ENCODE peak calls at places on chromosomes 5 and 9, in ten cellular contexts. A, P, G, S, L, Y, I, V, H and Q are unnamed samples.

GRCh38 chr9:113950195-113951031 is 74.3 kb downstream of the ZNF618 start:
- DNase-seq in G (no peak), A (no peak), V (no peak), Y (no peak), H (no peak), S (no peak), P (peak), L (no peak), I (no peak), Q (peak)

GRCh38 chr9:123865226-123865625 is 64.7 kb downstream of the DENND1A start:
- DNase-seq in L (no peak), Y (no peak), S (no peak), G (no peak), A (no peak), H (peak), V (no peak), I (no peak), P (no peak), Q (no peak)

GRCh38 chr9:135787776-135788575 is 86.0 kb downstream of the KCNT1 start:
- DNase-seq in Y (no peak), S (no peak), L (no peak), G (no peak), A (no peak), V (no peak), I (no peak), H (no peak), P (no peak), Q (no peak)

GRCh38 chr5:87627360-87627759 is 214.6 kb upstream of the CCNH start:
- DNase-seq in H (no peak), I (no peak), Y (no peak), S (no peak), G (no peak), V (no peak), A (no peak), L (no peak), P (no peak), Q (no peak)

GRCh38 chr5:122493091-122493775 is 181.2 kb downstream of the SNCAIP start:
- DNase-seq in S (no peak), P (no peak), Y (no peak), H (no peak), A (peak), I (no peak), L (peak), G (peak), V (no peak), Q (no peak)

GRCh38 chr5:145943674-145944121 is 7.3 kb downstream of the SH3RF2 start:
- DNase-seq in I (no peak), H (no peak), P (peak), Y (peak), V (no peak), G (peak), L (peak), S (peak), A (peak), Q (no peak)

GRCh38 chr5:175479125-175479881 is 943 bp downstream of the SFXN1 start:
- DNase-seq in S (no peak), P (peak), Y (no peak), G (no peak), I (no peak), V (no peak), A (no peak), L (peak), H (no peak), Q (no peak)

GRCh38 chr9:90900130-90900529 is 98.5 kb downstream of the SYK start:
- DNase-seq in P (no peak), H (peak), S (no peak), A (no peak), V (no peak), Y (peak), I (peak), G (no peak), L (no peak), Q (no peak)

GRCh38 chr5:1931590-1932138 is 48.9 kb upstream of the IRX4 start:
- DNase-seq in G (peak), S (no peak), I (peak), L (no peak), P (no peak), Y (peak), H (peak), V (no peak), A (peak), Q (peak)

GRCh38 chr5:6623941-6624340 is 8.9 kb downstream of the NSUN2 start:
- DNase-seq in A (no peak), P (no peak), H (no peak), G (no peak), Y (no peak), V (no peak), I (no peak), S (no peak), L (no peak), Q (no peak)

GRCh38 chr5:180026320-180026719 is 45.2 kb downstream of the RNF130 start:
- DNase-seq in P (no peak), H (no peak), I (no peak), V (no peak), A (peak), L (no peak), G (peak), Y (no peak), S (peak), Q (no peak)

GRCh38 chr9:1184146-1184545 is 134.0 kb downstream of the DMRT2 start:
- DNase-seq in H (no peak), I (no peak), L (no peak), P (no peak), Y (no peak), V (no peak), G (no peak), S (no peak), A (no peak), Q (no peak)

GRCh38 chr5:951940-952596 is 56.5 kb upstream of the NKD2 start:
- DNase-seq in I (no peak), G (no peak), Y (no peak), L (no peak), H (no peak), V (no peak), A (no peak), S (no peak), P (no peak), Q (no peak)

GRCh38 chr5:179233909-179234562 is 111.2 kb downstream of the ADAMTS2 start:
- DNase-seq in A (peak), L (peak), S (no peak), H (no peak), Y (no peak), G (no peak), V (no peak), P (no peak), I (peak), Q (peak)

GRCh38 chr5:107032629-107033028 is 638.1 kb downstream of the EFNA5 start:
- DNase-seq in H (no peak), Y (no peak), G (no peak), I (no peak), V (no peak), S (no peak), P (no peak), A (no peak), L (no peak), Q (no peak)

GRCh38 chr5:42858709-42859108 is 47.0 kb upstream of the SELENOP start:
- DNase-seq in S (no peak), A (no peak), Y (no peak), I (no peak), H (peak), V (no peak), G (no peak), L (no peak), P (no peak), Q (no peak)

GRCh38 chr9:6134661-6135177 is 80.9 kb upstream of the IL33 start:
- DNase-seq in Y (no peak), G (no peak), V (no peak), I (no peak), A (no peak), H (no peak), L (no peak), P (no peak), S (no peak), Q (no peak)

GRCh38 chr5:96692436-96692835 is 30.3 kb downstream of the CAST start:
- DNase-seq in L (no peak), G (no peak), A (no peak), H (no peak), Y (no peak), P (no peak), I (no peak), S (peak), V (no peak), Q (no peak)

GRCh38 chr5:6850033-6850432 is 136.8 kb downstream of the TENT4A start:
- DNase-seq in L (no peak), G (no peak), A (no peak), H (no peak), Y (no peak), I (peak), S (no peak), P (no peak), V (no peak), Q (peak)

GRCh38 chr5:180343110-180343845 is 9.9 kb downstream of the GFPT2 start:
- DNase-seq in P (no peak), I (peak), V (no peak), H (peak), G (no peak), S (peak), A (peak), Y (no peak), L (no peak), Q (no peak)

GRCh38 chr9:114612272-114612923 is 1.3 kb downstream of the TMEM268 start:
- DNase-seq in G (no peak), S (no peak), L (no peak), I (no peak), A (no peak), V (no peak), Y (no peak), P (peak), H (no peak), Q (no peak)

GRCh38 chr9:68872026-68872501 is 141.8 kb downstream of the PRKACG start:
- DNase-seq in V (no peak), G (peak), I (peak), P (no peak), Y (peak), S (no peak), H (peak), L (no peak), A (peak), Q (no peak)

GRCh38 chr9:132881826-132882225 is 3.1 kb downstream of the SPACA9 start:
- DNase-seq in Y (no peak), S (no peak), H (no peak), A (no peak), L (no peak), I (no peak), G (no peak), P (no peak), V (no peak), Q (no peak)

GRCh38 chr5:77076961-77077820 is 9.9 kb downstream of the ZBED3 start:
- DNase-seq in L (peak), I (peak), S (peak), H (peak), P (peak), G (peak), A (peak), V (peak), Y (peak), Q (no peak)

GRCh38 chr5:14816999-14817761 is 54.4 kb downstream of the ANKH start:
- DNase-seq in I (no peak), P (no peak), Y (no peak), H (no peak), V (no peak), A (no peak), L (no peak), S (peak), G (no peak), Q (no peak)

GRCh38 chr9:89525673-89526374 is 27.9 kb upstream of the SEMA4D start:
- DNase-seq in G (no peak), A (no peak), H (no peak), I (no peak), S (no peak), P (no peak), L (no peak), V (no peak), Y (no peak), Q (no peak)

GRCh38 chr9:69122391-69123141 is 51.5 kb upstream of the TJP2 start:
- DNase-seq in G (peak), V (no peak), Y (no peak), H (peak), S (peak), I (peak), L (peak), P (peak), A (peak), Q (no peak)

GRCh38 chr9:129487658-129488483 is 133.0 kb downstream of the C9orf50 start:
- DNase-seq in H (peak), S (peak), L (peak), P (no peak), A (peak), G (peak), Y (peak), V (peak), I (no peak), Q (no peak)

GRCh38 chr5:102583663-102584062 is 84.9 kb upstream of the SLCO6A1 start:
- DNase-seq in S (peak), V (no peak), H (no peak), A (no peak), I (no peak), G (no peak), L (no peak), P (no peak), Y (no peak), Q (no peak)

GRCh38 chr5:163564321-163564924 is 59.0 kb downstream of the MAT2B start:
- DNase-seq in A (peak), S (peak), L (peak), V (peak), P (peak), G (peak), H (peak), Y (peak), I (peak), Q (no peak)

GRCh38 chr5:98775962-98776687 is 2.7 kb downstream of the RGMB start:
- DNase-seq in A (no peak), Y (no peak), S (peak), H (no peak), L (no peak), V (no peak), I (no peak), G (no peak), P (no peak), Q (no peak)

GRCh38 chr5:35736280-35736679 is 118.6 kb downstream of the SPEF2 start:
- DNase-seq in G (no peak), V (no peak), L (no peak), Y (no peak), H (no peak), P (no peak), A (no peak), I (no peak), S (no peak), Q (no peak)

DNA sequence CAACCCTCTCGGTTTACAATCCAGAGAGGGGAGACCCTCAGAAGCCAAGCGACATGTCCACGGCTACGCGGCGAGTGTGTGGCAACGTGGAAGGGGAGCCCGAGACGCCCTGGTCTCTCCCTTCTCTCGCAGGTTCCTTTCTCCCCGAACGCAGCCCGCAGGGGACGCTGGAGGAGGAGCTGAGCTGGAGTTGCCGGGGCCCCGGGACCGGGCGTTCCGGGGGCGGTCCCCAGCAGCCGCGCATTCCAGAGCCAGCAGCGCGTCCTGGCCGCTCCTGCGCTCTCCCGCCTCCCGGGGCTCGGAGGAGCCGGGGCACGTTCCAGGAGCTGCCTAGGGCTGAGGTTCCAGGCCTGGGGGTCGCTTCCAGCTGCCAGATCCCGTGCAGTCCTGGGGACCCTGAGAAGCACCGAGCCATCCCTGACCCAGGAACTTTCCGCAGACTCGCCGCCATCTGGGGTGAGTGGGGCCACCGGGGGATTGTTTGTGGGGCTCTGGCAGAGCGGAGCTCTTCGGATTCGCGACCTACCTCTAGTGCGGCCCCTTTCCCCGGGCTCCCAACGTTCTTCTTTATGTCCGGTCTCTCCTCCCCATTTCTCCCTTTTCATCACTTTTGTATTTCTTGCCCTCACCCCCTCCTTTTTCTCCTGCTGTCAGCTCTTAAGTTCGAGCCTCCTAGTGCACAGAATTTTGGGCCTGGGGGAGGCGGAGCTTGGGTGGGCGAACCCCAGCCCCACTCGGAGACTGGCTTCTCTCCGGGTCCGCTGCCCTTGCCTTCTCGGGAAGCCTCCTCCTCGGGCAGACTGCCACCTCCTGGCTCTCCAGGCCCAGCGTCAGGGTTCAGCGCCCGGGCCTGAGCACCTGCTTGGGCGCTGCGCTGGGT is at the start of gene SMIM3:
- DNase-seq in L (peak), I (peak), P (peak), H (peak), V (peak), G (peak), S (peak), Y (peak), A (peak), Q (peak)
- TF ChIP-seq CTCF in L (peak), I (peak), P (peak), H (peak), V (peak), G (peak), S (peak), Y (no peak), A (peak), Q (no peak)

GRCh38 chr9:121915304-121915625 is 177.8 kb downstream of the TTLL11 start:
- DNase-seq in L (no peak), P (no peak), S (no peak), Y (no peak), I (no peak), H (no peak), G (no peak), V (no peak), A (no peak), Q (no peak)
- H3K27ac ChIP-seq in L (no peak), P (no peak), S (no peak), Y (no peak), I (no peak), H (no peak), G (no peak), V (no peak), A (no peak), Q (no peak)

DNA sequence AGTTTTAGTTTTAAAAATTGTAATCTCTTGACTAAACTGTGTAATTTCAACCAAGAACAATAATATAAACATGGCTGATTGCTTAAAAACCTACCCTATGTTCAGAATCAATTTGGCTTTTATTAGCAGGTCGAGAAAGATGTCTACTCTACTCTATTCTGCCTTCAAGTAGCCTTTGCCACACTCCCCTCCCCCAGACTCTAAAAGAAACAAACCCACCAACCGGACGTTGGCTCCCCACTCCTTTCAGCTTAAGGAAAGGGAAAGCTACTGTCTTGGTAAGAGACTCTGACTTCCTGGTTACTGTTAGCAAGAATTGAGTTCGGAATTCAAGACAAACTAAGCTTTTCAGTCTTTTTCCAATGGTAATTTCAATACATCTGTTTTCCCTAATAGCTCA is 46.7 kb downstream of the TNFAIP8 start:
- DNase-seq in S (no peak), G (no peak), A (no peak), I (peak), P (no peak), V (no peak), L (no peak), Y (no peak), H (no peak), Q (no peak)
- TF ChIP-seq CTCF in S (no peak), G (no peak), A (no peak), I (no peak), P (no peak), V (no peak), L (no peak), Y (no peak), H (no peak), Q (no peak)

GRCh38 chr9:127817881-127818434 is 15.3 kb downstream of the FPGS start:
- DNase-seq in V (no peak), A (no peak), L (no peak), G (no peak), I (no peak), Y (no peak), P (no peak), H (no peak), S (no peak), Q (no peak)

GRCh38 chr9:127816362-127816725 is 13.7 kb downstream of the FPGS start:
- DNase-seq in A (no peak), L (no peak), V (no peak), P (no peak), I (no peak), S (no peak), H (no peak), Y (no peak), G (no peak), Q (no peak)

GRCh38 chr9:127818574-127818973 is 15.9 kb downstream of the FPGS start:
- DNase-seq in S (no peak), H (no peak), I (no peak), L (no peak), A (no peak), Y (no peak), G (no peak), P (no peak), V (no peak), Q (no peak)

GRCh38 chr9:127815512-127816361 is 13.1 kb downstream of the FPGS start:
- DNase-seq in H (no peak), G (no peak), S (no peak), V (no peak), A (no peak), Y (no peak), P (no peak), L (no peak), I (peak), Q (no peak)

GRCh38 chr9:127816728-127817127 is 14.0 kb downstream of the FPGS start:
- DNase-seq in Y (no peak), A (no peak), V (no peak), G (no peak), I (no peak), P (no peak), S (no peak), L (no peak), H (no peak), Q (no peak)
- H3K27ac ChIP-seq in Y (no peak), A (no peak), V (peak), G (no peak), I (no peak), P (no peak), S (no peak), L (no peak), H (no peak), Q (no peak)

GRCh38 chr5:4866131-4866659 is 273.9 kb upstream of the ADAMTS16 start:
- DNase-seq in H (no peak), I (no peak), A (no peak), L (no peak), S (no peak), V (no peak), P (no peak), Y (peak), G (no peak), Q (no peak)

GRCh38 chr5:4859489-4860211 is 280.5 kb upstream of the ADAMTS16 start:
- DNase-seq in V (no peak), Y (no peak), P (no peak), I (no peak), H (no peak), L (no peak), G (no peak), S (no peak), A (no peak), Q (no peak)

GRCh38 chr5:4857761-4858160 is 282.4 kb upstream of the ADAMTS16 start:
- DNase-seq in P (no peak), H (no peak), Y (no peak), S (no peak), V (no peak), A (no peak), L (no peak), I (no peak), G (no peak), Q (no peak)

GRCh38 chr5:4866817-4867216 is 273.3 kb upstream of the ADAMTS16 start:
- DNase-seq in I (no peak), H (no peak), V (no peak), L (no peak), G (no peak), P (no peak), A (no peak), S (no peak), Y (no peak), Q (no peak)

DNA sequence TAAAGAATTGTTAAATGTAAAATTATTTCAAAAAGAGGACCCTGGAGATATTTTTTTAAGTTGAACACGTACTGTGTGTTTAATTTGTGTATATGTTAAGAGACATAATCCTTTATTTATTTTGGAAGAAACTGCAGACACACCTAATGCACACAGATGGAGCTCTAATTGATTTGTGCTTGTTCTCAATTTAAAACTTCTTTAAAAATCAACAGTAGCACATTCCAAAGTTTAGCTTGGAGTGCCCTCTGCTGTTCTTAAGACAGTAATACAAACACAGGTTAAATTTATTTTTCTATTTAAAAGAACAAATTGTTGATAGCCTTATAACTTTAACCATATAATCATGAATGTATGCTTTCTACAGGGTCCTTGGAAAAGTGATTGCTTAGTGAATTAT is 277.6 kb upstream of the ADAMTS16 start:
- DNase-seq in G (no peak), Y (no peak), V (no peak), P (no peak), L (no peak), A (no peak), H (peak), S (peak), I (no peak), Q (no peak)
- TF ChIP-seq CTCF in G (peak), Y (peak), V (no peak), P (peak), L (peak), A (peak), H (peak), S (peak), I (peak), Q (no peak)